ENCODE peak calls at places on chromosome 2, in seven cellular contexts. P is fibroblast of lung; A is mesendoderm; R is fibroblast of pulmonary artery; B is brain microvascular endothelial cell; D is left lung; T is stimulated activated naive B cell treated with anti-CD40 and anti-IgM and Interleukin-4, amounts not matched to agents 10 μg/mL and 1 μg/mL and 100 μg/mL, for 72 hours. H is an unnamed sample.

GRCh38 chr2:181025004-181025403 is 44.6 kb downstream of the UBE2E3 start:
- DNase-seq in D (no peak), T (no peak), A (no peak), B (no peak), P (peak), R (peak), H (no peak)

GRCh38 chr2:195706161-195706900 is 49.3 kb downstream of the SLC39A10 start:
- DNase-seq in R (peak), A (peak), P (no peak), D (no peak), B (peak), T (no peak), H (no peak)

GRCh38 chr2:72034353-72035095 is 113.1 kb downstream of the CYP26B1 start:
- DNase-seq in P (no peak), A (no peak), T (no peak), D (peak), R (no peak), B (no peak), H (no peak)

GRCh38 chr2:173749315-173749714 is 215.9 kb downstream of the SP3 start:
- DNase-seq in P (peak), D (no peak), A (no peak), B (peak), T (no peak), R (peak), H (no peak)

GRCh38 chr2:123953848-123954247 is 71.2 kb upstream of the CNTNAP5 start:
- DNase-seq in R (peak), B (peak), P (peak), A (no peak), D (no peak), T (no peak), H (no peak)

GRCh38 chr2:29834624-29835023 is 86.8 kb downstream of the ALK start:
- DNase-seq in P (no peak), T (no peak), A (no peak), D (no peak), R (no peak), B (no peak), H (no peak)

GRCh38 chr2:16094851-16095250 is 154.5 kb downstream of the MYCN start:
- DNase-seq in R (no peak), A (no peak), P (no peak), B (no peak), D (no peak), T (no peak), H (no peak)

GRCh38 chr2:173982918-173983317 is 17.7 kb upstream of the SP3 start:
- DNase-seq in A (no peak), B (peak), R (peak), D (no peak), T (no peak), P (peak), H (no peak)

GRCh38 chr2:18284331-18284730 is 276.1 kb downstream of the RDH14 start:
- DNase-seq in D (no peak), R (peak), P (no peak), A (no peak), T (no peak), B (no peak), H (no peak)

GRCh38 chr2:222919841-222920609 is 59.2 kb downstream of the ACSL3 start:
- DNase-seq in D (no peak), R (peak), A (peak), B (peak), T (no peak), P (peak), H (no peak)